ENCODE peak calls at places on chromosomes 2 and 18, in five cellular contexts. Y is bronchial epithelial cell, C is B cell, L is uterus, J is endothelial cell. G is an unnamed sample.

GRCh38 chr2:120344991-120345975 is 653 bp upstream of the INHBB start:
- DNase-seq in J (peak; percentile 30), L (no peak), C (no peak), Y (no peak), G (peak; percentile 56)

GRCh38 chr2:72130671-72131360 is 16.8 kb downstream of the CYP26B1 start:
- DNase-seq in L (peak; percentile 1), Y (no peak), C (no peak), J (no peak), G (no peak)

GRCh38 chr2:132733119-132733518 is 63.1 kb upstream of the LYPD1 start:
- DNase-seq in C (no peak), J (no peak), L (no peak), Y (no peak), G (no peak)

GRCh38 chr2:42336361-42336965 is 24.6 kb downstream of the COX7A2L start:
- DNase-seq in L (no peak), Y (no peak), J (no peak), C (no peak), G (no peak)

GRCh38 chr2:127174176-127174575 is 45.9 kb downstream of the CYP27C1 start:
- DNase-seq in C (no peak), Y (no peak), J (peak; percentile 45), L (peak; percentile 53), G (no peak)

GRCh38 chr2:149612122-149612521 is 24.5 kb upstream of the MMADHC start:
- DNase-seq in J (no peak), C (no peak), L (no peak), Y (peak; percentile 40), G (no peak)

GRCh38 chr2:119746836-119747235 is 12.9 kb upstream of the PTPN4 start:
- DNase-seq in J (no peak), C (no peak), Y (no peak), L (no peak), G (no peak)

GRCh38 chr2:71882949-71883472 is 264.7 kb downstream of the CYP26B1 start:
- DNase-seq in Y (peak; percentile 35), C (no peak), L (peak; percentile 54), J (peak; percentile 30), G (no peak)

GRCh38 chr2:128686498-128686861 is 367.8 kb upstream of the HS6ST1 start:
- DNase-seq in J (no peak), Y (peak; percentile 7), C (no peak), L (no peak), G (no peak)

GRCh38 chr2:58865436-58865835 is 624.3 kb upstream of the FANCL start:
- DNase-seq in C (no peak), Y (no peak), J (no peak), L (no peak), G (no peak)

GRCh38 chr2:106269591-106270291 is 75.6 kb upstream of the UXS1 start:
- DNase-seq in L (no peak), C (no peak), Y (peak; percentile 65), J (no peak), G (peak; percentile 25)

GRCh38 chr2:67503066-67503795 is 106.1 kb downstream of the ETAA1 start:
- DNase-seq in L (peak; percentile 39), J (no peak), Y (peak; percentile 95), C (no peak), G (no peak)

GRCh38 chr18:35634376-35634775 is 52.8 kb downstream of the GALNT1 start:
- DNase-seq in L (no peak), Y (no peak), J (no peak), C (no peak), G (no peak)

GRCh38 chr2:216698895-216699294 is 3.5 kb upstream of the IGFBP5 start:
- DNase-seq in J (no peak), Y (peak; percentile 71), L (no peak), C (no peak), G (no peak)

GRCh38 chr18:58579561-58580047 is 49.3 kb downstream of the ALPK2 start:
- DNase-seq in C (no peak), L (no peak), Y (no peak), J (no peak), G (no peak)

GRCh38 chr18:27942706-27943105 is 234.2 kb downstream of the CDH2 start:
- DNase-seq in Y (peak; percentile 23), C (no peak), L (no peak), J (no peak), G (no peak)

GRCh38 chr2:159807183-159808037 is 9.4 kb upstream of the CD302 start:
- DNase-seq in J (peak; percentile 51), C (no peak), L (peak; percentile 31), Y (peak; percentile 61), G (peak; percentile 44)

GRCh38 chr2:104368089-104368488 is 485.8 kb upstream of the POU3F3 start:
- DNase-seq in J (no peak), Y (no peak), C (no peak), L (no peak), G (no peak)
- TF ChIP-seq CTCF in J (no peak), Y (no peak), C (no peak), L (no peak), G (no peak)

DNA sequence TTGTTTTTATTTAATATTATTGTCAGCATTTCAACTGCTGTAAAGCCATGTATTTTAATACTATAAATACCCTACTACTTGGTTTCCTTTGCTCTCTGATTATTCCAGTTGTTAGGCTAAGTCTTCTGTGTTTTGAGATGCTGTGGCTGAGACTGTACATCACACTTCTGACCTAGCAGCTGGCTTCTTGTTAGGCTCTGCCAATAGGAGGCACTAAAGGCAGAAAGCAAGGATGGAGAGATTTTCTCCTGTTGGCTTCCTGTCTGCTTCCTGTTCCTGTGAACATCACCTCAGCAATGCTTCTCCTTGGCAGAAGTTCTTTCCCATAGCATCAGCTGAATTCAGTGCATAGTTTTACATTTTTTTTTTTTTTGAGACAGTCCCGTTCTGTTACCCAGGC is 68.3 kb upstream of the YPEL5 start:
- DNase-seq in J (no peak), C (no peak), Y (no peak), L (no peak), G (no peak)
- TF ChIP-seq CTCF in J (no peak), C (no peak), Y (no peak), L (no peak), G (no peak)

DNA sequence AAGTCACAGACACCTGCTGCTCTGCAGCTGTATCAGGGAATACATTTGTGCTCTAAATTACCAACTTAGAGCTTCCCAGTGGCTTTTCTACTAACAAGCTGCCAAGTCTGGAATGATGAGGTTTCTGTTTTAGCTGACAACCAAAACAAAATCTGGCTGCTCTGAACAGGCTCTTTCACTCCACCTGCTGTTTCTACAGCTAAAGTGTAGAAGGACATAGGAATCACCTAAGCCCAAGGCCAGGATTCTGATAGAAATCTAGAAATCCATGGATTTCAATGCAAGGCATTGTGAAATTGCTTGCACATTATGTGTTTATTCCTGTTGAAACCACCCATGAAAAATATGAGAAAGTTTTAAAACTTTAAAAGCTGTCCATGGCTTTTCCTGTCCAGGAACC is 201.2 kb downstream of the SUCLG1 start:
- DNase-seq in C (no peak), J (no peak), Y (no peak), L (no peak), G (no peak)
- TF ChIP-seq CTCF in C (no peak), J (no peak), Y (no peak), L (no peak), G (no peak)

GRCh38 chr2:203431391-203432185 is 103.4 kb downstream of the ABI2 start:
- DNase-seq in J (no peak), L (no peak), Y (no peak), C (no peak), G (no peak)
- TF ChIP-seq CTCF in J (no peak), L (no peak), Y (no peak), C (no peak), G (no peak)

GRCh38 chr2:174122185-174122584 is 126.1 kb downstream of the OLA1 start:
- DNase-seq in L (no peak), C (no peak), J (no peak), Y (peak; percentile 44), G (no peak)
- TF ChIP-seq CTCF in L (no peak), C (no peak), J (no peak), Y (no peak), G (no peak)